ENCODE peak calls at places on chromosomes 5 and 9, in eight cellular contexts. One of them, this sample, is unnamed.

GRCh38 chr5:58262226-58262625 is 197.7 kb downstream of the PLK2 start:
- DNase-seq in HFFc6: peak; percentile 20
- DNase-seq in spleen: no peak
- DNase-seq in left ventricle myocardium inferior: no peak
- DNase-seq in mesothelial cell of epicardium: no peak
- DNase-seq in GM20000: no peak
- DNase-seq in esophagus squamous epithelium: no peak
- DNase-seq in choroid plexus epithelial cell: no peak
- DNase-seq in this sample: no peak

GRCh38 chr5:76337949-76338589 is 65.0 kb upstream of the IQGAP2 start:
- DNase-seq in HFFc6: peak; percentile 68
- DNase-seq in spleen: no peak
- DNase-seq in left ventricle myocardium inferior: no peak
- DNase-seq in mesothelial cell of epicardium: peak; percentile 21
- DNase-seq in GM20000: peak; percentile 75
- DNase-seq in esophagus squamous epithelium: no peak
- DNase-seq in choroid plexus epithelial cell: peak; percentile 86
- DNase-seq in this sample: peak; percentile 50

GRCh38 chr5:171314728-171315385 is 5.8 kb downstream of the TLX3 start:
- DNase-seq in HFFc6: no peak
- DNase-seq in spleen: no peak
- DNase-seq in left ventricle myocardium inferior: peak; percentile 38
- DNase-seq in mesothelial cell of epicardium: no peak
- DNase-seq in GM20000: no peak
- DNase-seq in esophagus squamous epithelium: no peak
- DNase-seq in choroid plexus epithelial cell: no peak
- DNase-seq in this sample: no peak

GRCh38 chr5:59722875-59723274 is 170.7 kb downstream of the PDE4D start:
- DNase-seq in HFFc6: no peak
- DNase-seq in spleen: no peak
- DNase-seq in left ventricle myocardium inferior: no peak
- DNase-seq in mesothelial cell of epicardium: no peak
- DNase-seq in GM20000: no peak
- DNase-seq in esophagus squamous epithelium: no peak
- DNase-seq in choroid plexus epithelial cell: peak; percentile 35
- DNase-seq in this sample: peak; percentile 46

GRCh38 chr9:113934167-113934566 is 58.1 kb downstream of the ZNF618 start:
- DNase-seq in HFFc6: no peak
- DNase-seq in spleen: no peak
- DNase-seq in left ventricle myocardium inferior: no peak
- DNase-seq in mesothelial cell of epicardium: no peak
- DNase-seq in GM20000: no peak
- DNase-seq in esophagus squamous epithelium: no peak
- DNase-seq in choroid plexus epithelial cell: no peak
- DNase-seq in this sample: no peak

GRCh38 chr9:133188006-133188842 is 20.8 kb downstream of the OBP2B start:
- DNase-seq in HFFc6: no peak
- DNase-seq in spleen: peak; percentile 54
- DNase-seq in left ventricle myocardium inferior: no peak
- DNase-seq in mesothelial cell of epicardium: no peak
- DNase-seq in GM20000: peak; percentile 33
- DNase-seq in esophagus squamous epithelium: no peak
- DNase-seq in choroid plexus epithelial cell: peak; percentile 13
- DNase-seq in this sample: peak; percentile 7

GRCh38 chr5:172939561-172939960 is 19.7 kb upstream of the RPL26L1 start:
- DNase-seq in HFFc6: no peak
- DNase-seq in spleen: peak; percentile 64
- DNase-seq in left ventricle myocardium inferior: no peak
- DNase-seq in mesothelial cell of epicardium: no peak
- DNase-seq in GM20000: no peak
- DNase-seq in esophagus squamous epithelium: no peak
- DNase-seq in choroid plexus epithelial cell: no peak
- DNase-seq in this sample: no peak

GRCh38 chr9:20014168-20014567 is 225.3 kb upstream of the SLC24A2 start:
- DNase-seq in HFFc6: no peak
- DNase-seq in spleen: no peak
- DNase-seq in left ventricle myocardium inferior: no peak
- DNase-seq in mesothelial cell of epicardium: no peak
- DNase-seq in GM20000: no peak
- DNase-seq in esophagus squamous epithelium: no peak
- DNase-seq in choroid plexus epithelial cell: no peak
- DNase-seq in this sample: no peak

GRCh38 chr9:99748690-99749089 is 73.0 kb upstream of the NR4A3 start:
- DNase-seq in HFFc6: no peak
- DNase-seq in spleen: no peak
- DNase-seq in left ventricle myocardium inferior: no peak
- DNase-seq in mesothelial cell of epicardium: no peak
- DNase-seq in GM20000: no peak
- DNase-seq in esophagus squamous epithelium: no peak
- DNase-seq in choroid plexus epithelial cell: peak; percentile 11
- DNase-seq in this sample: no peak

GRCh38 chr5:17400724-17401508 is 97.1 kb upstream of the TAF11L2 start:
- DNase-seq in HFFc6: no peak
- DNase-seq in spleen: peak; percentile 84
- DNase-seq in left ventricle myocardium inferior: no peak
- DNase-seq in mesothelial cell of epicardium: no peak
- DNase-seq in GM20000: no peak
- DNase-seq in esophagus squamous epithelium: no peak
- DNase-seq in choroid plexus epithelial cell: no peak
- DNase-seq in this sample: no peak

GRCh38 chr9:130940693-130941576 is 1.9 kb upstream of the FIBCD1 start:
- DNase-seq in HFFc6: no peak
- DNase-seq in spleen: peak; percentile 90
- DNase-seq in left ventricle myocardium inferior: peak; percentile 62
- DNase-seq in mesothelial cell of epicardium: peak; percentile 64
- DNase-seq in GM20000: peak; percentile 91
- DNase-seq in esophagus squamous epithelium: no peak
- DNase-seq in choroid plexus epithelial cell: peak; percentile 56
- DNase-seq in this sample: peak; percentile 30

GRCh38 chr5:15539951-15540350 is 40.0 kb downstream of the FBXL7 start:
- DNase-seq in HFFc6: no peak
- DNase-seq in spleen: no peak
- DNase-seq in left ventricle myocardium inferior: no peak
- DNase-seq in mesothelial cell of epicardium: no peak
- DNase-seq in GM20000: no peak
- DNase-seq in esophagus squamous epithelium: no peak
- DNase-seq in choroid plexus epithelial cell: no peak
- DNase-seq in this sample: no peak

GRCh38 chr5:179805529-179806249 is 977 bp downstream of the MGAT4B start:
- DNase-seq in HFFc6: no peak
- DNase-seq in spleen: peak; percentile 91
- DNase-seq in left ventricle myocardium inferior: no peak
- DNase-seq in mesothelial cell of epicardium: no peak
- DNase-seq in GM20000: peak; percentile 88
- DNase-seq in esophagus squamous epithelium: no peak
- DNase-seq in choroid plexus epithelial cell: peak; percentile 35
- DNase-seq in this sample: no peak

GRCh38 chr5:169229342-169229892 is 71.5 kb downstream of the SLIT3 start:
- DNase-seq in HFFc6: no peak
- DNase-seq in spleen: no peak
- DNase-seq in left ventricle myocardium inferior: no peak
- DNase-seq in mesothelial cell of epicardium: no peak
- DNase-seq in GM20000: no peak
- DNase-seq in esophagus squamous epithelium: no peak
- DNase-seq in choroid plexus epithelial cell: no peak
- DNase-seq in this sample: peak; percentile 41

GRCh38 chr9:135802876-135803419 is 101.0 kb downstream of the KCNT1 start:
- DNase-seq in HFFc6: no peak
- DNase-seq in spleen: no peak
- DNase-seq in left ventricle myocardium inferior: no peak
- DNase-seq in mesothelial cell of epicardium: no peak
- DNase-seq in GM20000: no peak
- DNase-seq in esophagus squamous epithelium: no peak
- DNase-seq in choroid plexus epithelial cell: no peak
- DNase-seq in this sample: no peak

GRCh38 chr5:132437604-132438275 is 52.8 kb downstream of the IRF1 start:
- DNase-seq in HFFc6: peak; percentile 79
- DNase-seq in spleen: peak; percentile 93
- DNase-seq in left ventricle myocardium inferior: peak; percentile 83
- DNase-seq in mesothelial cell of epicardium: no peak
- DNase-seq in GM20000: peak; percentile 78
- DNase-seq in esophagus squamous epithelium: no peak
- DNase-seq in choroid plexus epithelial cell: peak; percentile 96
- DNase-seq in this sample: peak; percentile 89

GRCh38 chr5:144390133-144390532 is 219.5 kb downstream of the KCTD16 start:
- DNase-seq in HFFc6: peak; percentile 19
- DNase-seq in spleen: no peak
- DNase-seq in left ventricle myocardium inferior: no peak
- DNase-seq in mesothelial cell of epicardium: no peak
- DNase-seq in GM20000: no peak
- DNase-seq in esophagus squamous epithelium: no peak
- DNase-seq in choroid plexus epithelial cell: peak; percentile 20
- DNase-seq in this sample: peak; percentile 15
- TF ChIP-seq CTCF in HFFc6: peak; percentile 78
- TF ChIP-seq CTCF in spleen: no peak
- TF ChIP-seq CTCF in left ventricle myocardium inferior: peak; percentile 36
- TF ChIP-seq CTCF in mesothelial cell of epicardium: no peak
- TF ChIP-seq CTCF in GM20000: no peak
- TF ChIP-seq CTCF in esophagus squamous epithelium: no peak
- TF ChIP-seq CTCF in choroid plexus epithelial cell: peak; percentile 57
- TF ChIP-seq CTCF in this sample: peak; percentile 38

DNA sequence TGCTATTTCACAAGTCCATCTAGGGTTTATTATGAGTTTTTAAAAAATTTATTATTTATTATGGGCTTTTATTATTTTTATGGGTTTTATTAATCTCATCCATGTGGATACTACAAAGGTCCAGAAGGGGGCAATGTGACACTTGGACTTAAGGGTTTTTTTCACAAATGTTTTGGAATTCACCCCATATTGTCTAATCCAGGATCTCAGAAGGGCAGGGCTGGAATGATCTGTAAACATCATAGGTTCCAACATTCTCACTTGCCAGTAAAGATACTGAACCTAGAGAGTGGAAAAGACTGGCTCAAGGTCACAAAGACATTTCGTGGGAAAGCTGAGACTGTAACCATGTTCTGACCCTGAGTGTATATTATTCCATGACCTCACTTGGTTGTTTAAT is 35.6 kb downstream of the NIM1K start:
- DNase-seq in HFFc6: peak; percentile 43
- DNase-seq in spleen: no peak
- DNase-seq in left ventricle myocardium inferior: no peak
- DNase-seq in mesothelial cell of epicardium: no peak
- DNase-seq in GM20000: no peak
- DNase-seq in esophagus squamous epithelium: no peak
- DNase-seq in choroid plexus epithelial cell: peak; percentile 87
- DNase-seq in this sample: peak; percentile 78
- TF ChIP-seq CTCF in HFFc6: peak; percentile 83
- TF ChIP-seq CTCF in spleen: peak; percentile 29
- TF ChIP-seq CTCF in left ventricle myocardium inferior: peak; percentile 54
- TF ChIP-seq CTCF in mesothelial cell of epicardium: peak; percentile 50
- TF ChIP-seq CTCF in GM20000: peak; percentile 14
- TF ChIP-seq CTCF in esophagus squamous epithelium: peak; percentile 36
- TF ChIP-seq CTCF in choroid plexus epithelial cell: peak; percentile 62
- TF ChIP-seq CTCF in this sample: peak; percentile 62

GRCh38 chr5:103394676-103395075 is 136.1 kb downstream of the MACIR start:
- DNase-seq in HFFc6: peak; percentile 7
- DNase-seq in spleen: no peak
- DNase-seq in left ventricle myocardium inferior: no peak
- DNase-seq in mesothelial cell of epicardium: no peak
- DNase-seq in GM20000: no peak
- DNase-seq in esophagus squamous epithelium: no peak
- DNase-seq in choroid plexus epithelial cell: no peak
- DNase-seq in this sample: peak; percentile 25

GRCh38 chr5:103389362-103389761 is 130.8 kb downstream of the MACIR start:
- DNase-seq in HFFc6: no peak
- DNase-seq in spleen: no peak
- DNase-seq in left ventricle myocardium inferior: no peak
- DNase-seq in mesothelial cell of epicardium: no peak
- DNase-seq in GM20000: no peak
- DNase-seq in esophagus squamous epithelium: no peak
- DNase-seq in choroid plexus epithelial cell: no peak
- DNase-seq in this sample: no peak

GRCh38 chr5:103389846-103390245 is 131.3 kb downstream of the MACIR start:
- DNase-seq in HFFc6: no peak
- DNase-seq in spleen: no peak
- DNase-seq in left ventricle myocardium inferior: no peak
- DNase-seq in mesothelial cell of epicardium: no peak
- DNase-seq in GM20000: no peak
- DNase-seq in esophagus squamous epithelium: no peak
- DNase-seq in choroid plexus epithelial cell: no peak
- DNase-seq in this sample: no peak

GRCh38 chr5:103391659-103392058 is 133.1 kb downstream of the MACIR start:
- DNase-seq in HFFc6: no peak
- DNase-seq in spleen: no peak
- DNase-seq in left ventricle myocardium inferior: no peak
- DNase-seq in mesothelial cell of epicardium: no peak
- DNase-seq in GM20000: no peak
- DNase-seq in esophagus squamous epithelium: no peak
- DNase-seq in choroid plexus epithelial cell: no peak
- DNase-seq in this sample: no peak

DNA sequence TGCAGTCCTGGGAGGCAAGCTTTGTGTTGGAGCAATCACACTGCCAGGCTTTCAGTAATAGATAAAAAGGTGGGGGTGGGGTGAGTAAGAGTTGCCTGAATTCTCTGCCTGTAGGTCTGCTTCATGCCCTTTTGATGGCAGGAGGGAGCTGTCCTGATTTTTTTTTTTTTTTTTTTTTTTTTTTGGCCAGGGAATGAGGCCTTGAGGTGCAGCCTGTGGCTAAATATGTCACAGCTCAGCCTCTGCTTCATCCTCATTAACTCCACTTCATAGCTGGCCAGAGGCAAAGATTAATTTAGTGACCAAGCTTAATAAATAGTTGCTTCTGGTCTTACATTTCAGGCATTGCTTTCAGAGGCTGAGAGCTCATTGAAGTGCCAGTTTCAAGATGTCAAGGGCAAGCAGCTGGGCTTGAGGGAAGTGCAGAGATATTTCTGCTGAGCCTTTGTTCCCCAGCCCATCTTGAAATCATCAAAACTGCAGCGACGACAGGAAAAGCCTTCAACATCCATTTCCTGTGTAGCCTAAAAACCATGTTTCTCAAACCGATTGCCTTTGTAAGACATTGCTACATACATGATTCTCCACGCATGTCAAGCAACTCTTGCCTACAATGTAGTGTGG is 134.7 kb downstream of the MACIR start:
- DNase-seq in HFFc6: peak; percentile 45
- DNase-seq in spleen: no peak
- DNase-seq in left ventricle myocardium inferior: peak; percentile 16
- DNase-seq in mesothelial cell of epicardium: no peak
- DNase-seq in GM20000: no peak
- DNase-seq in esophagus squamous epithelium: no peak
- DNase-seq in choroid plexus epithelial cell: peak; percentile 60
- DNase-seq in this sample: peak; percentile 89
- TF ChIP-seq CTCF in HFFc6: peak; percentile 70
- TF ChIP-seq CTCF in spleen: no peak
- TF ChIP-seq CTCF in left ventricle myocardium inferior: peak; percentile 9
- TF ChIP-seq CTCF in mesothelial cell of epicardium: no peak
- TF ChIP-seq CTCF in GM20000: no peak
- TF ChIP-seq CTCF in esophagus squamous epithelium: no peak
- TF ChIP-seq CTCF in choroid plexus epithelial cell: peak; percentile 48
- TF ChIP-seq CTCF in this sample: peak; percentile 9

DNA sequence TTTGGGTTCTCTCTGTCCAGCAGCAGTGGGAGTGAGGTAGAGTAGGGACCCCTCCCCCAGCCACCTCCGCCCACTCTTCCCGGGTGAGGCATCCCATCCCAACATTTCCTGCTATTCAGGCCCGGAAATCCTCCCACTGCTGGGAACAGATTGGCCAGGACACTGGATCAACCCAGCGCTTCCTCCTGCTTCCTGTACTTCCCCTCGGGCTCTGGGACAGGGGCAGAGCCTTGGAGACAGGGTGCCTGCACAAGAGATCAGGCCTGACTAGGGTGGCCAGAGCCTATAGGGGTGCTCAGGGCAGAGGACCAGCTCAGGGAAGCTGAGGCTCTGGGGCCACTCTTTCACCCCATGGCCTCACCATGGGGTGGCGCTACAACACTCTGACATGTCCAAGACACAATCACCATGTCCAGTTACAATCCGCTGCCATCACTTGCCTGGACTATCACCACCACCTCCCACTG is 14.5 kb downstream of the SH2D3C start:
- DNase-seq in HFFc6: no peak
- DNase-seq in spleen: no peak
- DNase-seq in left ventricle myocardium inferior: peak; percentile 70
- DNase-seq in mesothelial cell of epicardium: no peak
- DNase-seq in GM20000: no peak
- DNase-seq in esophagus squamous epithelium: no peak
- DNase-seq in choroid plexus epithelial cell: peak; percentile 36
- DNase-seq in this sample: peak; percentile 83
- TF ChIP-seq CTCF in HFFc6: peak; percentile 58
- TF ChIP-seq CTCF in spleen: peak; percentile 64
- TF ChIP-seq CTCF in left ventricle myocardium inferior: peak; percentile 64
- TF ChIP-seq CTCF in mesothelial cell of epicardium: no peak
- TF ChIP-seq CTCF in GM20000: peak; percentile 36
- TF ChIP-seq CTCF in esophagus squamous epithelium: no peak
- TF ChIP-seq CTCF in choroid plexus epithelial cell: peak; percentile 49
- TF ChIP-seq CTCF in this sample: peak; percentile 46